ENCODE peak calls at places on chromosomes 2 and 18, in six cellular contexts. Z is choroid plexus epithelial cell; K is adrenal gland; W is uterus; U is psoas muscle; R is CD4-positive, alpha-beta T cell. Y is an unnamed sample.

GRCh38 chr2:28810384-28811285 is at the start of gene SPDYA:
- DNase-seq in Z (peak; percentile 80), K (peak; percentile 63), W (peak; percentile 72), U (peak; percentile 76), R (peak; percentile 69), Y (peak; percentile 81)

GRCh38 chr2:118103963-118104942 is 16.0 kb downstream of the INSIG2 start:
- DNase-seq in U (no peak), K (no peak), R (no peak), Z (no peak), W (no peak), Y (no peak)

GRCh38 chr2:196592331-196592911 is 47.1 kb upstream of the CCDC150 start:
- DNase-seq in K (no peak), W (no peak), Z (peak; percentile 66), U (no peak), R (no peak), Y (no peak)

GRCh38 chr2:124258481-124258880 is 233.4 kb downstream of the CNTNAP5 start:
- DNase-seq in U (no peak), K (no peak), Z (no peak), W (no peak), R (no peak), Y (no peak)

GRCh38 chr2:226673314-226673723 is 126.3 kb downstream of the IRS1 start:
- DNase-seq in W (no peak), U (peak; percentile 41), Z (peak; percentile 95), K (peak; percentile 79), R (no peak), Y (no peak)

GRCh38 chr2:204109681-204110080 is 173.1 kb downstream of the ICOS start:
- DNase-seq in K (no peak), W (peak; percentile 31), U (no peak), Z (no peak), R (no peak), Y (peak; percentile 8)

GRCh38 chr18:74081966-74082365 is 65.7 kb downstream of the FBXO15 start:
- DNase-seq in K (no peak), R (no peak), Z (no peak), U (no peak), W (no peak), Y (no peak)

GRCh38 chr2:237418300-237418699 is 4.3 kb upstream of the COL6A3 start:
- DNase-seq in Z (no peak), W (no peak), U (no peak), K (no peak), R (no peak), Y (no peak)

GRCh38 chr2:56184500-56184996 is 758 bp downstream of the CCDC85A start:
- DNase-seq in Z (peak; percentile 8), R (no peak), W (peak; percentile 22), K (no peak), U (peak; percentile 18), Y (peak; percentile 64)

GRCh38 chr2:171509945-171510731 is 12.1 kb upstream of the CYBRD1 start:
- DNase-seq in U (no peak), Z (no peak), R (no peak), W (no peak), K (no peak), Y (no peak)

GRCh38 chr2:169324581-169325260 is 37.6 kb downstream of the LRP2 start:
- DNase-seq in W (no peak), U (no peak), K (no peak), R (no peak), Z (no peak), Y (no peak)

GRCh38 chr2:15092691-15093090 is 460.2 kb downstream of the LRATD1 start:
- DNase-seq in Z (peak; percentile 3), R (no peak), W (no peak), U (no peak), K (no peak), Y (no peak)

GRCh38 chr2:181036848-181037603 is 56.6 kb downstream of the UBE2E3 start:
- DNase-seq in R (no peak), U (no peak), Z (peak; percentile 80), W (no peak), K (no peak), Y (no peak)

GRCh38 chr2:23926289-23926749 is 604 bp downstream of the ATAD2B start:
- DNase-seq in U (peak; percentile 34), K (peak; percentile 46), R (peak; percentile 8), Z (no peak), W (no peak), Y (peak; percentile 64)

GRCh38 chr18:35389095-35389618 is 12.0 kb upstream of the ZNF396 start:
- DNase-seq in R (no peak), Z (peak; percentile 72), U (no peak), K (no peak), W (no peak), Y (no peak)

DNA sequence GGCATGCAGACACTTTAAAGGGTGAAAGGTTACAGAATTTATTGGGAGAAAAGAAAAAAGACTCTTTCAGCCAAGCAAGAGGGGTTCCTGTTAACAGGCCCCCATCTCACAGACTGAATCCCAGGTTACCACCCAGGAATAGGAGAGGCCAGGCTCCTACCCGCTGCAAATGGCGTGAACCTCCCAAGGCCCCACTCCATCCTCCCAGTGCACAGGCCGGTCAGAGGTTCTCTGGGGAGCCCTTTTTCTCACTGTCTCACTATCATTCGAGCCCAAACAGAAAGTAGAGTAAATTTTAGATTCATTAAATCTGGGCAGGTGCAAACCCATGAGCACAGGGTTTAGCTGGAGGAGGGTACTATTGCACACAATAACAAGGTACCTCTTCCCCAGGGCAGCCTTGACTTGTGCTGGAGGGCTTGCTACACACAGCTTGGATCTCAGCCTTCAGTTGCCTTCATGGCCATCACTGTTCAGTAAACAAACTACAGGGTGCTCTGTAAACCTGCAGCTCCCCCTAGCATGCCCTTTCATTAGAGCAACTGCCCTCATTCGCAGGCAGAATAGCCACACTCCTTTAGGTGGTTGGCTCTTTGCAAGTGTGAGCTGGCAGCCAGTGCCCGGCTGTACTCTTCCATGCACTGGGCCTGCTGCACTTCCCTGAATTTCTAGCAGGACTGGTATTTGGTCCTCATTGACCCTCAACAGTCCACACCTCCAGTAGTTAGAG is 7.3 kb upstream of the PLEK start:
- DNase-seq in Z (peak; percentile 76), W (peak; percentile 25), U (peak; percentile 24), K (peak; percentile 50), R (no peak), Y (no peak)
- TF ChIP-seq CTCF in Z (peak; percentile 75), W (peak; percentile 29), U (peak; percentile 47), K (peak; percentile 33), R (no peak), Y (peak; percentile 28)

GRCh38 chr18:52422985-52423601 is 83.1 kb downstream of the DCC start:
- DNase-seq in R (no peak), Z (no peak), W (no peak), U (no peak), K (no peak), Y (no peak)
- TF ChIP-seq CTCF in R (no peak), Z (no peak), W (no peak), U (no peak), K (no peak), Y (no peak)

GRCh38 chr2:216732334-216732733 is 37.0 kb upstream of the IGFBP5 start:
- DNase-seq in Z (no peak), W (no peak), R (no peak), K (no peak), U (no peak), Y (no peak)

GRCh38 chr2:216731465-216731864 is 36.1 kb upstream of the IGFBP5 start:
- DNase-seq in U (no peak), K (no peak), Z (no peak), R (no peak), W (no peak), Y (no peak)

GRCh38 chr2:216724190-216724589 is 28.8 kb upstream of the IGFBP5 start:
- DNase-seq in Z (no peak), W (no peak), R (no peak), U (no peak), K (no peak), Y (no peak)

GRCh38 chr2:216730871-216731270 is 35.5 kb upstream of the IGFBP5 start:
- DNase-seq in R (no peak), U (no peak), K (no peak), W (no peak), Z (no peak), Y (no peak)

DNA sequence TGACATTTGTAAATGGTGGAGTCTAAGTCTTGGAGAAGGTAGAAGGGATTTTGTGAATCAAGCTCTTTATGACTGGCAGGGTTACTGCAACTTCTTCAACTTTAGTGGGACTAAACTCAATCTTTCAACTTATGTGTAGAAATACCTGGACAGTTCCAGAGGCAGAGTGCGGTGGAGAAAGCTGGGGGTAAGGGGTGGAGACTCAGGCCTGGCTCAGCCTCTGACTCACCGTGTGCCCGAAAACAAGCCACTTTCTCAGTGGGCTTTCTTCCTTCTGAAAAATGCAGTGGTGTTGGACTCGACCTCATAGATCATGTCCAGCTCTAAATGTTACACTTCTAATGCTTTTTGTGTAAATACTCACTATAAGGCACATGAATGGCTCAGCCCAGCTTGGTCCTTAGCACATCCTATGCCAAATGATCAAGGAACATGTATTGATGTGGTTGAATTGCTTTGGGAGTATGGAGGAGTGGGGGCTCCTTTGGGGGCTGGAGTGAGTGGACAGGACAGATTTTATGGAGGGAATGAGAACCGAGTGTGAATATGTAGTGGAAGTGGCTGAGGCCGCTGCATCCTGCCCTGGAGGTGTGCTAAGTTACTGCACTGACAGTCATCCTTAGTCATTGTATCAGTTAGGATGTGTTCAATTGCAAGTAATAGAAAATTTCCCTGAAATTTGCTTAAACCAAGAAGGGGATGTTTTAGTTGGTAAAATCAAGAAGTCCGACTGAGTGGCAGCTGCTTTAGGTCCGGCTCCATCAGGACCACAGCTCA is 32.2 kb upstream of the IGFBP5 start:
- DNase-seq in Z (no peak), U (no peak), R (no peak), K (no peak), W (no peak), Y (no peak)
- TF ChIP-seq CTCF in Z (no peak), U (no peak), R (no peak), K (no peak), W (no peak), Y (no peak)

GRCh38 chr2:187577310-187577709 is 23.1 kb upstream of the TFPI start:
- DNase-seq in R (no peak), W (no peak), K (no peak), U (no peak), Z (peak; percentile 38), Y (no peak)
- TF ChIP-seq CTCF in R (no peak), W (no peak), K (no peak), U (no peak), Z (peak; percentile 38), Y (no peak)

GRCh38 chr2:68589963-68590362 is 53.4 kb upstream of the PROKR1 start:
- DNase-seq in R (no peak), K (no peak), W (no peak), U (no peak), Z (peak; percentile 9), Y (no peak)
- TF ChIP-seq CTCF in R (no peak), K (no peak), W (no peak), U (no peak), Z (no peak), Y (no peak)

GRCh38 chr2:134466141-134466540 is 212.3 kb downstream of the MGAT5 start:
- DNase-seq in R (no peak), U (no peak), K (no peak), Z (peak; percentile 37), W (no peak), Y (no peak)
- TF ChIP-seq CTCF in R (peak; percentile 23), U (no peak), K (peak; percentile 25), Z (peak; percentile 31), W (no peak), Y (peak; percentile 26)

GRCh38 chr2:240810199-240810598 is 9.8 kb downstream of the KIF1A start:
- DNase-seq in Z (peak; percentile 5), K (no peak), U (no peak), R (no peak), W (no peak), Y (no peak)
- TF ChIP-seq CTCF in Z (peak; percentile 32), K (no peak), U (no peak), R (no peak), W (no peak), Y (no peak)